ENCODE peak calls at places on chromosomes 11 and 22, in five cellular contexts. H, D, Z, B and U are unnamed samples.

GRCh38 chr22:46376908-46377565 is 41.5 kb downstream of the TRMU start:
- ATAC-seq in D (peak; percentile 35), H (peak; percentile 3), Z (no peak), B (peak; percentile 20), U (no peak)

GRCh38 chr11:85827768-85828639 is 17.1 kb upstream of the SYTL2 start:
- ATAC-seq in H (peak; percentile 71), D (peak; percentile 28), Z (peak; percentile 83), B (no peak), U (no peak)

GRCh38 chr22:45302047-45302446 is 7.7 kb upstream of the FAM118A start:
- ATAC-seq in B (peak; percentile 73), D (no peak), H (no peak), Z (no peak), U (peak; percentile 53)

GRCh38 chr22:44039566-44040171 is 15.6 kb downstream of the PARVB start:
- ATAC-seq in H (no peak), D (no peak), Z (no peak), B (no peak), U (no peak)

GRCh38 chr11:10407749-10408472 is 47.2 kb upstream of the AMPD3 start:
- ATAC-seq in B (no peak), H (peak; percentile 39), Z (no peak), D (no peak), U (no peak)

GRCh38 chr11:35139883-35140282 is 912 bp downstream of the CD44 start:
- ATAC-seq in H (peak; percentile 7), Z (peak; percentile 5), B (no peak), D (no peak), U (peak; percentile 3)

GRCh38 chr11:11011617-11012016 is 153.8 kb upstream of the ZBED5 start:
- ATAC-seq in Z (no peak), D (no peak), B (no peak), H (no peak), U (no peak)

GRCh38 chr22:32571764-32572163 is 97.2 kb downstream of the FBXO7 start:
- ATAC-seq in D (no peak), Z (no peak), B (no peak), H (no peak), U (no peak)

GRCh38 chr22:33018232-33018864 is 39.8 kb downstream of the SYN3 start:
- ATAC-seq in B (peak; percentile 89), D (peak; percentile 81), H (peak; percentile 87), Z (peak; percentile 81), U (peak; percentile 62)

GRCh38 chr11:61747389-61748285 is 4.8 kb upstream of the MYRF start:
- ATAC-seq in D (peak; percentile 89), H (peak; percentile 83), B (peak; percentile 85), Z (peak; percentile 86), U (peak; percentile 80)

GRCh38 chr22:22746061-22746962 is 101.9 kb downstream of the GGTLC2 start:
- ATAC-seq in B (no peak), Z (peak; percentile 34), H (no peak), D (no peak), U (no peak)

GRCh38 chr11:131228378-131228777 is 142.0 kb upstream of the NTM start:
- ATAC-seq in D (no peak), H (no peak), Z (no peak), B (no peak), U (no peak)

GRCh38 chr11:122202161-122202950 is 86.3 kb upstream of the BLID start:
- ATAC-seq in Z (peak; percentile 79), H (peak; percentile 69), B (peak; percentile 61), D (peak; percentile 19), U (peak; percentile 40)

GRCh38 chr22:31919730-31920129 is 24.6 kb upstream of the YWHAH start:
- ATAC-seq in B (peak; percentile 46), D (no peak), Z (no peak), H (no peak), U (no peak)

GRCh38 chr11:34827239-34827638 is 88.9 kb downstream of the APIP start:
- ATAC-seq in B (no peak), D (no peak), H (no peak), Z (no peak), U (no peak)

GRCh38 chr11:97622795-97623194 is 1233.0 kb downstream of the JRKL start:
- ATAC-seq in D (no peak), B (no peak), Z (no peak), H (no peak), U (no peak)

GRCh38 chr11:114197799-114198500 is 98.2 kb upstream of the NNMT start:
- ATAC-seq in Z (no peak), D (peak; percentile 85), H (no peak), B (no peak), U (peak; percentile 78)

GRCh38 chr11:32838505-32839274 is 9.0 kb downstream of the PRRG4 start:
- ATAC-seq in D (no peak), B (no peak), Z (peak; percentile 69), H (peak; percentile 84), U (no peak)

GRCh38 chr11:114026355-114026754 is 33.2 kb upstream of the ZBTB16 start:
- ATAC-seq in Z (no peak), B (peak; percentile 86), D (no peak), H (peak; percentile 93), U (no peak)

GRCh38 chr11:297666-298405 is 1.5 kb downstream of the IFITM5 start:
- ATAC-seq in D (no peak), Z (peak; percentile 13), H (peak; percentile 10), B (peak; percentile 54), U (peak; percentile 42)

GRCh38 chr22:50218153-50218995 is 17.6 kb downstream of the SELENOO start:
- ATAC-seq in H (no peak), Z (peak; percentile 14), D (no peak), B (peak; percentile 11), U (no peak)

GRCh38 chr11:97610000-97610399 is 1220.2 kb downstream of the JRKL start:
- ATAC-seq in H (no peak), D (no peak), B (peak; percentile 73), Z (no peak), U (no peak)

GRCh38 chr11:121539000-121539399 is 86.2 kb upstream of the SORL1-AS1 start:
- ATAC-seq in B (no peak), Z (no peak), D (no peak), H (no peak), U (no peak)

GRCh38 chr11:44971185-44971584 is 20.5 kb upstream of the TP53I11 start:
- ATAC-seq in Z (no peak), B (no peak), H (no peak), D (no peak), U (no peak)

GRCh38 chr22:25382762-25383161 is 163.3 kb downstream of the CRYBB2 start:
- ATAC-seq in D (no peak), Z (peak; percentile 62), H (peak; percentile 73), B (peak; percentile 52), U (no peak)

GRCh38 chr11:123188508-123189165 is 6.4 kb downstream of the CLMP start:
- ATAC-seq in H (peak; percentile 33), D (no peak), Z (peak; percentile 71), B (no peak), U (peak; percentile 61)

GRCh38 chr22:39418696-39419095 is 19.1 kb downstream of the TAB1 start:
- ATAC-seq in D (no peak), B (no peak), Z (no peak), H (no peak), U (no peak)

GRCh38 chr22:35337932-35338331 is 38.2 kb downstream of the TOM1 start:
- ATAC-seq in Z (no peak), B (peak; percentile 60), H (peak; percentile 75), D (no peak), U (no peak)

GRCh38 chr11:69578167-69578566 is 62.8 kb upstream of the CCND1 start:
- ATAC-seq in Z (no peak), B (no peak), D (no peak), H (no peak), U (no peak)

GRCh38 chr11:32451808-32452207 is 16.5 kb upstream of the WT1 start:
- ATAC-seq in B (no peak), D (peak; percentile 44), H (no peak), Z (no peak), U (peak; percentile 61)

GRCh38 chr11:78633516-78634310 is 59.0 kb upstream of the NARS2 start:
- ATAC-seq in D (peak; percentile 30), Z (no peak), H (no peak), B (no peak), U (no peak)

GRCh38 chr11:19546325-19546724 is 166.3 kb upstream of the NAV2 start:
- ATAC-seq in Z (no peak), H (no peak), D (no peak), B (no peak), U (no peak)

GRCh38 chr11:120386774-120387371 is 50.7 kb downstream of the ARHGEF12 start:
- ATAC-seq in B (no peak), D (no peak), Z (peak; percentile 52), H (no peak), U (no peak)

GRCh38 chr11:132028380-132029240 is 658.2 kb downstream of the NTM start:
- ATAC-seq in D (no peak), Z (peak; percentile 56), H (no peak), B (peak; percentile 82), U (peak; percentile 63)

GRCh38 chr11:45933131-45933821 is 10.8 kb downstream of the LARGE2 start:
- ATAC-seq in H (no peak), D (no peak), B (no peak), Z (no peak), U (no peak)

GRCh38 chr11:116980136-116980793 is 118.0 kb downstream of the SIK3 start:
- ATAC-seq in D (no peak), B (no peak), Z (no peak), H (no peak), U (no peak)

GRCh38 chr22:50561401-50562074 is 1.2 kb downstream of the SYCE3 start:
- ATAC-seq in B (no peak), D (no peak), Z (no peak), H (no peak), U (no peak)

DNA sequence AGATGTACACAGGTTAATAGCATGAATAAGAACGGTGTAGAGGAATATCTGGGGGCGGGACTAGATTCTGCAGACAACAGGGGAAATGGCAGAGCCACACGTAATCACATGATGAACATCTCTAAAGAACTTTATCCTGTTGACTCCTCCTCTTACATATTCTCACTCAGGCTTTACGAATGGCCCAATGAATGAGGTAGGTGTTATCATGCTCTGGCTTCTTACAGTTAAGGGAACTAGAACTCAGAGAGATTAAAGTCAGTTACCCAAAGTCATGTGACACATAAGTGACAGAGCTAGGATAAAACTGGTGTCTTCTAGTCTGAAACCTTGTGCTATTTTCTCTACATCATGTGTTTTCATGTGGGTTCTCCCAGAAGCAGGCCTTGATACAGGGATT is 49.0 kb upstream of the BMAL1 start:
- ATAC-seq in Z (no peak), D (no peak), H (no peak), B (no peak), U (no peak)
- H3K9me3 ChIP-seq in Z (no peaks in the 10 kb centered on the region), D (no peaks in the 10 kb centered on the region), H (no peaks in the 10 kb centered on the region), B (no peaks in the 10 kb centered on the region), U (no peaks in the 10 kb centered on the region)

GRCh38 chr22:27719535-27720227 is 81.9 kb downstream of the MN1 start:
- ATAC-seq in Z (no peak), H (peak; percentile 45), D (no peak), B (no peak), U (no peak)
- TF ChIP-seq POLR2AphosphoS5 in Z (no peak), H (no peak), D (peak; percentile 31), B (no peak), U (no peak)

DNA sequence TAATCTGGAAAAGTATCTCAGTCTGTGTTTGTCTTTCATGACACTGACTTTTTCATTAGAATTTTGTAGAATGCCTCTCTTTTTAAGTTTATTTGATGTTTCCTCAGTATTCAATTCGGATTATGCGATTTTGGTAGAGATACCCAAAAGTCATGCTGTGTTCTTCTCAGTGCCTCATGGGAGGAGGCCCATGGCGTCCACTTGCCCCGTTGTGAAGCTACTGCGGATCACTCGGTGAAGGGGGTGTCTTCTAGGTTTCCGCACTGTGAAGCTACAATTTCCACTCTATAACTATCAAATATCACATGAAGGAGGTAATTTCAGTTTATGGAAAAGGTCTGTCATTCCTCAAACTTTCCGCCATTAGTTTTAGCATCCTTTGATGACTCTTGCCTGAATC is 794.0 kb downstream of the TBC1D22A start:
- ATAC-seq in B (no peak), Z (no peak), H (no peak), D (no peak), U (no peak)
- H3K9me3 ChIP-seq in B (no peaks in the 10 kb centered on the region), Z (no peaks in the 10 kb centered on the region), H (no peaks in the 10 kb centered on the region), D (no peaks in the 10 kb centered on the region), U (no peaks in the 10 kb centered on the region)

GRCh38 chr11:4615856-4616444 is 7.9 kb upstream of the TRIM68 start:
- ATAC-seq in B (no peak), H (no peak), D (no peak), Z (no peak), U (no peak)
- TF ChIP-seq POLR2AphosphoS5 in B (no peak), H (no peak), D (no peak), Z (no peak), U (no peak)